ENCODE peak calls at places on chromosome 11, in five cellular contexts. N is cardiac muscle cell, U is PC-3, S is stomach, H is ovary. Q is an unnamed sample.

GRCh38 chr11:76781046-76781801 is 1.9 kb upstream of the TSKU start:
- DNase-seq in N (no peak), H (no peak), S (no peak), U (no peak), Q (peak)

GRCh38 chr11:19398772-19399542 is 158.2 kb upstream of the E2F8 start:
- DNase-seq in U (peak), S (peak), N (peak), H (peak), Q (no peak)

GRCh38 chr11:8317164-8317563 is 53.5 kb upstream of the LMO1 start:
- DNase-seq in N (peak), S (no peak), H (no peak), U (no peak), Q (no peak)

GRCh38 chr11:7575841-7576451 is 62.1 kb downstream of the PPFIBP2 start:
- DNase-seq in U (peak), N (no peak), H (peak), S (peak), Q (peak)

GRCh38 chr11:114318361-114318760 is 22.2 kb downstream of the NNMT start:
- DNase-seq in N (no peak), S (no peak), U (no peak), H (no peak), Q (no peak)

GRCh38 chr11:4766420-4767043 is 3.2 kb downstream of the OR51F1 start:
- DNase-seq in U (no peak), H (no peak), S (no peak), N (no peak), Q (no peak)

GRCh38 chr11:2525941-2526807 is 81.4 kb downstream of the KCNQ1 start:
- DNase-seq in S (peak), U (no peak), N (no peak), H (peak), Q (peak)

GRCh38 chr11:17918049-17918605 is 94.7 kb downstream of the SERGEF start:
- DNase-seq in N (no peak), U (no peak), H (no peak), S (no peak), Q (no peak)

GRCh38 chr11:67283490-67283963 is 5.6 kb upstream of the ANKRD13D start:
- DNase-seq in N (no peak), H (no peak), U (no peak), S (no peak), Q (no peak)

GRCh38 chr11:125370561-125371389 is 125.3 kb downstream of the FEZ1 start:
- DNase-seq in H (no peak), U (no peak), N (no peak), S (no peak), Q (no peak)

GRCh38 chr11:130031945-130032344 is 29.3 kb upstream of the PRDM10 start:
- DNase-seq in N (no peak), U (no peak), H (no peak), S (no peak), Q (no peak)

GRCh38 chr11:128874406-128874805 is 7.3 kb upstream of the KCNJ1 start:
- DNase-seq in U (no peak), N (no peak), H (no peak), S (no peak), Q (no peak)

DNA sequence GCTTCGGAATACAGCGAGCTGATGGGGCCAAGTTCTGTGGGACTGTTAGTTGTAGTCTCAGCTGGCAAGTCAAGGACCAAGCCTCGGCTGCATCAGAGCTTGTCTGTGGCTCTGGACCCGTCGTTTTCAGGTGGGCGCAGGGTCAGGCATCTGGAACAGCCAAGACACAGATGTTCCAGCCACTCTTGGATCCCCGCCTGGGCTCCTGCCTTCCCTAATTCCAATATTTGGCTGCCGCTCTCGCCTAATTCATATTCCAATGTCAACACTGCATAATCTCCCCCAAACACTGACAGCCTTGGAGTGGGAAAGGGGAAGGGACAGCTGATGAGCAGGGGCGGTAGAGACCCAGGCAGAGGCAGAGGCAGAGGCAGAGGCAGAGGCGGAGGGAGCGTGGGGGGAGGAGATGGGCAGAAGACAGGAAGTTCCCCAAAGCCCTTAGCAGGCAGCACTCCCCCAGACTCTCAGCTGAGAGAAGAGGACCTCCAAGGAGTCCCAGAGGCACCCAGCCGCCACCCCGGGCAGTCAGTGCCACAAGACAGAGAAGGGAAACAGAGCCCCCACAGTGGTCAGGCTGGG is 49.6 kb upstream of the SLC35C1 start:
- DNase-seq in H (peak), U (no peak), N (no peak), S (no peak), Q (no peak)
- H3K27ac ChIP-seq in H (no peak), U (no peak), N (peak), S (no peak), Q (no peak)

GRCh38 chr11:72072348-72072747 is 8.0 kb downstream of the NUMA1 start:
- DNase-seq in S (no peak), N (peak), H (no peak), U (peak), Q (peak)

GRCh38 chr11:72078477-72078876 is 1.9 kb downstream of the NUMA1 start:
- DNase-seq in N (no peak), U (peak), H (no peak), S (no peak), Q (no peak)

GRCh38 chr11:72079776-72080325 is 491 bp downstream of the NUMA1 start:
- DNase-seq in S (peak), H (peak), N (no peak), U (no peak), Q (peak)

GRCh38 chr11:72075109-72075508 is 5.2 kb downstream of the NUMA1 start:
- DNase-seq in H (no peak), U (no peak), N (peak), S (no peak), Q (no peak)

DNA sequence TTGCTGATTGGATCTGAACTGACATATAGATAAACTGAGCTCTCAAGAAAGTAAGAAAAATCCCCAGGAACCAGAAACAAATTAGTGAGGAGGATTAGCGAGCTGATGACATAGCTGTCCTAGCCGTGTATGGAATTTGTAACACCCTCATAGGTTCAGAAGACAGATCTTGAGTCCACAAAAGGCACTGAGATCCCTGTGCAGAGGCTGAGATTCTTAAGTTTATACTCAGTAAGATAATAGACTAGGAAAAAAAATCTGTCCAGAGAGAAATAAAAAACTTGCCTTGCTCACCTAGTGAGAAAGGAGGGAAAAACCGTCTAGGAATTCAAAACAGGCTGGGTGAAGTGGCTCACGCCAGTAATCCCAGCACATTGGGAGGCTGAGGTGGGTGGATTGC is 4.6 kb downstream of the NUMA1 start:
- DNase-seq in N (no peak), H (no peak), S (no peak), U (no peak), Q (no peak)
- H3K27ac ChIP-seq in N (no peak), H (no peak), S (no peak), U (no peak), Q (no peak)

DNA sequence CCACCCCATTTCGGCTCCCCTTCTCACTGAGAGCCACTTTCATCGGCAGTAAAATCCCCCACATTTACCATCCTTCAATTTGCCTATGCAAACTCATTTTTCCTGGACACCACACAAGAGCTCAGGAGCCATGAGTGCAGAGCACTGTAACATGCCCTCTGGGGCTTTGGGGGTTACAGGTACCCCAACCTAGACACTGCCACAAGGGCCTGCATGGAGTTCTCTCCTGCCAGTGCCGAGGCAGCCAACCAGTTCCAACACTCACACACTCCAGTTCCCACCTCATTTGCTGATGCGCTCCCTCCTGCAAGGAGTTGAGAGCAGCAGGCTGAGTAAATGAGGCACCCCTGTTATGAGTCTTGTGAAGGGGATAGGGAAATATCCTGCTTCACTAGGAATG is 76.1 kb downstream of the SMCO4 start:
- DNase-seq in S (no peak), H (no peak), N (no peak), U (no peak), Q (no peak)
- H3K27ac ChIP-seq in S (no peak), H (no peak), N (no peak), U (no peak), Q (no peak)

GRCh38 chr11:64747961-64748715 is 4.2 kb upstream of the RASGRP2 start:
- DNase-seq in U (no peak), S (no peak), N (peak), H (no peak), Q (no peak)
- H3K27ac ChIP-seq in U (no peak), S (no peak), N (no peak), H (no peak), Q (no peak)

Q was measured in small intestine.